ENCODE peak calls at places on chromosomes 3 and 15, in seven cellular contexts. S is ovary; M is posterior cingulate gyrus; F is activated CD4-positive, alpha-beta T cell treated with anti-CD3 and anti-CD28 coated beads for 4 hours; J is HS-27A; V is frontal cortex; I is T follicular helper cell. E is an unnamed sample.

GRCh38 chr3:192482809-192483208 is 244.5 kb downstream of the FGF12 start:
- DNase-seq in I (no peak), S (no peak), V (no peak), F (no peak), J (no peak), M (no peak), E (peak)

GRCh38 chr3:103960819-103961218 is 1405.9 kb upstream of the ALCAM start:
- DNase-seq in J (no peak), F (no peak), M (no peak), S (no peak), V (no peak), I (no peak), E (no peak)

GRCh38 chr3:119330858-119331257 is 36.7 kb downstream of the ARHGAP31 start:
- DNase-seq in S (no peak), J (no peak), M (no peak), F (no peak), V (no peak), I (no peak), E (no peak)

GRCh38 chr3:60609446-60609845 is 641.8 kb downstream of the FHIT start:
- DNase-seq in M (no peak), J (peak), F (no peak), I (no peak), V (no peak), S (no peak), E (no peak)

GRCh38 chr3:42651248-42652091 is 2.0 kb upstream of the ZBTB47 start:
- DNase-seq in F (no peak), M (no peak), I (no peak), S (no peak), J (peak), V (no peak), E (no peak)

GRCh38 chr15:68982002-68982401 is 32.5 kb upstream of the NOX5 start:
- DNase-seq in M (no peak), V (no peak), F (no peak), I (no peak), S (no peak), J (no peak), E (no peak)

GRCh38 chr3:133547432-133548041 is 25.9 kb upstream of the CDV3 start:
- DNase-seq in F (no peak), M (no peak), S (peak), J (no peak), V (no peak), I (no peak), E (no peak)

GRCh38 chr3:45125550-45126026 is 20.6 kb downstream of the CDCP1 start:
- DNase-seq in J (no peak), S (no peak), I (no peak), V (no peak), M (no peak), F (no peak), E (no peak)

GRCh38 chr3:69499899-69500316 is 114.0 kb upstream of the FRMD4B start:
- DNase-seq in V (no peak), F (no peak), I (no peak), J (no peak), S (peak), M (peak), E (no peak)

GRCh38 chr15:57485869-57486268 is 105.8 kb upstream of the MYZAP start:
- DNase-seq in I (no peak), S (no peak), V (no peak), F (no peak), M (no peak), J (peak), E (peak)

GRCh38 chr15:82647045-82647834 is at the start of gene CPEB1:
- DNase-seq in F (peak), M (peak), S (peak), V (peak), I (no peak), J (peak), E (no peak)

GRCh38 chr3:30693470-30694120 is 87.2 kb downstream of the TGFBR2 start:
- DNase-seq in M (peak), J (no peak), I (peak), V (peak), F (peak), S (peak), E (no peak)

GRCh38 chr3:64257096-64257755 is 32.0 kb upstream of the PRICKLE2 start:
- DNase-seq in V (no peak), I (no peak), M (no peak), J (no peak), S (no peak), F (no peak), E (no peak)

GRCh38 chr3:21750831-21751391 is at the start of gene ZNF385D:
- DNase-seq in F (no peak), M (peak), V (peak), J (no peak), I (no peak), S (peak), E (no peak)

GRCh38 chr15:75051161-75051560 is 27.8 kb downstream of the PPCDC start:
- DNase-seq in I (no peak), V (no peak), M (no peak), S (no peak), J (no peak), F (no peak), E (no peak)

GRCh38 chr15:64749999-64750657 is 25.3 kb downstream of the RBPMS2 start:
- DNase-seq in V (no peak), S (no peak), J (no peak), I (no peak), M (no peak), F (no peak), E (no peak)

GRCh38 chr3:190566043-190566933 is 52.4 kb downstream of the IL1RAP start:
- DNase-seq in J (peak), S (peak), I (no peak), F (peak), M (peak), V (no peak), E (peak)

GRCh38 chr15:35603298-35603697 is 57.3 kb upstream of the DPH6 start:
- DNase-seq in J (no peak), M (no peak), F (no peak), I (no peak), S (no peak), V (no peak), E (no peak)

GRCh38 chr15:84702961-84703482 is 12.9 kb downstream of the SEC11A start:
- DNase-seq in F (no peak), J (no peak), S (peak), I (no peak), V (no peak), M (peak), E (peak)

GRCh38 chr3:72924055-72924454 is 36.2 kb downstream of the GXYLT2 start:
- DNase-seq in F (no peak), I (no peak), M (no peak), J (no peak), S (no peak), V (no peak), E (no peak)

GRCh38 chr3:134079111-134079531 is 49.4 kb upstream of the SLCO2A1 start:
- DNase-seq in J (no peak), S (no peak), I (no peak), M (no peak), V (no peak), F (no peak), E (no peak)

GRCh38 chr3:78887029-78887428 is 880.8 kb downstream of the ROBO1 start:
- DNase-seq in V (no peak), J (no peak), S (no peak), M (no peak), F (no peak), I (no peak), E (no peak)

GRCh38 chr15:73265536-73266153 is 103.1 kb downstream of the HCN4 start:
- DNase-seq in S (peak), F (peak), J (no peak), M (no peak), V (peak), I (peak), E (no peak)

GRCh38 chr15:47987908-47988532 is 132.8 kb upstream of the SLC24A5 start:
- DNase-seq in I (no peak), J (no peak), F (no peak), M (no peak), S (peak), V (peak), E (peak)

E was measured in pulmonary artery endothelial cell.